ENCODE peak calls at places on chromosomes 12 and 14, in six cellular contexts. One of them, this sample, is unnamed.

GRCh38 chr12:117060927-117061300 is 38.3 kb downstream of the TESC start:
- DNase-seq in GM20000: no peak
- DNase-seq in uterus: no peak
- DNase-seq in CD4-positive, alpha-beta T cell: no peak
- DNase-seq in NB4: peak
- DNase-seq in bronchial epithelial cell: no peak
- DNase-seq in this sample: no peak

GRCh38 chr14:104573930-104574329 is 5.6 kb upstream of the C14orf180 start:
- DNase-seq in GM20000: no peak
- DNase-seq in uterus: no peak
- DNase-seq in CD4-positive, alpha-beta T cell: no peak
- DNase-seq in NB4: no peak
- DNase-seq in bronchial epithelial cell: no peak
- DNase-seq in this sample: no peak

GRCh38 chr14:66511849-66512248 is 3.9 kb downstream of the GPHN start:
- DNase-seq in GM20000: peak
- DNase-seq in uterus: no peak
- DNase-seq in CD4-positive, alpha-beta T cell: no peak
- DNase-seq in NB4: no peak
- DNase-seq in bronchial epithelial cell: no peak
- DNase-seq in this sample: no peak

GRCh38 chr14:69695664-69696527 is 71.0 kb upstream of the SRSF5 start:
- DNase-seq in GM20000: no peak
- DNase-seq in uterus: no peak
- DNase-seq in CD4-positive, alpha-beta T cell: no peak
- DNase-seq in NB4: peak
- DNase-seq in bronchial epithelial cell: peak
- DNase-seq in this sample: no peak

GRCh38 chr14:100066984-100067383 is 1.8 kb downstream of the EVL start:
- DNase-seq in GM20000: no peak
- DNase-seq in uterus: no peak
- DNase-seq in CD4-positive, alpha-beta T cell: no peak
- DNase-seq in NB4: peak
- DNase-seq in bronchial epithelial cell: no peak
- DNase-seq in this sample: no peak

GRCh38 chr12:52119398-52120254 is 40.1 kb downstream of the SMIM41 start:
- DNase-seq in GM20000: peak
- DNase-seq in uterus: no peak
- DNase-seq in CD4-positive, alpha-beta T cell: peak
- DNase-seq in NB4: peak
- DNase-seq in bronchial epithelial cell: peak
- DNase-seq in this sample: peak

GRCh38 chr14:62602712-62603111 is 442.5 kb downstream of the KCNH5 start:
- DNase-seq in GM20000: no peak
- DNase-seq in uterus: no peak
- DNase-seq in CD4-positive, alpha-beta T cell: no peak
- DNase-seq in NB4: no peak
- DNase-seq in bronchial epithelial cell: no peak
- DNase-seq in this sample: no peak

GRCh38 chr12:64672925-64673409 is 62.7 kb downstream of the RASSF3 start:
- DNase-seq in GM20000: no peak
- DNase-seq in uterus: peak
- DNase-seq in CD4-positive, alpha-beta T cell: no peak
- DNase-seq in NB4: no peak
- DNase-seq in bronchial epithelial cell: peak
- DNase-seq in this sample: no peak

GRCh38 chr14:35416108-35416750 is 11.7 kb upstream of the NFKBIA start:
- DNase-seq in GM20000: peak
- DNase-seq in uterus: no peak
- DNase-seq in CD4-positive, alpha-beta T cell: no peak
- DNase-seq in NB4: no peak
- DNase-seq in bronchial epithelial cell: no peak
- DNase-seq in this sample: no peak

GRCh38 chr12:90729741-90730140 is 225.2 kb downstream of the CCER1 start:
- DNase-seq in GM20000: no peak
- DNase-seq in uterus: no peak
- DNase-seq in CD4-positive, alpha-beta T cell: no peak
- DNase-seq in NB4: no peak
- DNase-seq in bronchial epithelial cell: peak
- DNase-seq in this sample: no peak

GRCh38 chr12:66199141-66199540 is 10.1 kb downstream of the IRAK3 start:
- DNase-seq in GM20000: no peak
- DNase-seq in uterus: no peak
- DNase-seq in CD4-positive, alpha-beta T cell: no peak
- DNase-seq in NB4: no peak
- DNase-seq in bronchial epithelial cell: no peak
- DNase-seq in this sample: no peak

GRCh38 chr14:26008290-26008689 is 589.5 kb downstream of the NOVA1 start:
- DNase-seq in GM20000: no peak
- DNase-seq in uterus: no peak
- DNase-seq in CD4-positive, alpha-beta T cell: no peak
- DNase-seq in NB4: peak
- DNase-seq in bronchial epithelial cell: peak
- DNase-seq in this sample: no peak

GRCh38 chr14:100581228-100582145 is 5.7 kb downstream of the BEGAIN start:
- DNase-seq in GM20000: no peak
- DNase-seq in uterus: no peak
- DNase-seq in CD4-positive, alpha-beta T cell: no peak
- DNase-seq in NB4: no peak
- DNase-seq in bronchial epithelial cell: no peak
- DNase-seq in this sample: no peak

GRCh38 chr12:75390899-75391538 is at the start of gene GLIPR1L2:
- DNase-seq in GM20000: peak
- DNase-seq in uterus: peak
- DNase-seq in CD4-positive, alpha-beta T cell: peak
- DNase-seq in NB4: peak
- DNase-seq in bronchial epithelial cell: peak
- DNase-seq in this sample: no peak

GRCh38 chr12:3947781-3948180 is 74.6 kb upstream of the PARP11 start:
- DNase-seq in GM20000: no peak
- DNase-seq in uterus: no peak
- DNase-seq in CD4-positive, alpha-beta T cell: no peak
- DNase-seq in NB4: no peak
- DNase-seq in bronchial epithelial cell: peak
- DNase-seq in this sample: no peak

GRCh38 chr14:22466520-22466919 is 122.5 kb downstream of the DAD1 start:
- DNase-seq in GM20000: peak
- DNase-seq in uterus: no peak
- DNase-seq in CD4-positive, alpha-beta T cell: no peak
- DNase-seq in NB4: peak
- DNase-seq in bronchial epithelial cell: peak
- DNase-seq in this sample: no peak

GRCh38 chr14:73467800-73468199 is 9.5 kb upstream of the NUMB start:
- DNase-seq in GM20000: peak
- DNase-seq in uterus: no peak
- DNase-seq in CD4-positive, alpha-beta T cell: no peak
- DNase-seq in NB4: no peak
- DNase-seq in bronchial epithelial cell: no peak
- DNase-seq in this sample: no peak

GRCh38 chr12:51150777-51151176 is 22.2 kb downstream of the TFCP2 start:
- DNase-seq in GM20000: no peak
- DNase-seq in uterus: no peak
- DNase-seq in CD4-positive, alpha-beta T cell: no peak
- DNase-seq in NB4: no peak
- DNase-seq in bronchial epithelial cell: no peak
- DNase-seq in this sample: no peak

GRCh38 chr14:33671556-33671955 is 279.3 kb downstream of the EGLN3 start:
- DNase-seq in GM20000: no peak
- DNase-seq in uterus: no peak
- DNase-seq in CD4-positive, alpha-beta T cell: no peak
- DNase-seq in NB4: no peak
- DNase-seq in bronchial epithelial cell: no peak
- DNase-seq in this sample: no peak

GRCh38 chr14:77051101-77051500 is 22.6 kb upstream of the IRF2BPL start:
- DNase-seq in GM20000: no peak
- DNase-seq in uterus: peak
- DNase-seq in CD4-positive, alpha-beta T cell: no peak
- DNase-seq in NB4: no peak
- DNase-seq in bronchial epithelial cell: no peak
- DNase-seq in this sample: no peak

GRCh38 chr12:1916396-1917171 is 1.9 kb downstream of the CACNA2D4 start:
- DNase-seq in GM20000: peak
- DNase-seq in uterus: peak
- DNase-seq in CD4-positive, alpha-beta T cell: no peak
- DNase-seq in NB4: peak
- DNase-seq in bronchial epithelial cell: no peak
- DNase-seq in this sample: no peak

GRCh38 chr12:113940357-113940756 is 25.8 kb downstream of the RBM19 start:
- DNase-seq in GM20000: no peak
- DNase-seq in uterus: no peak
- DNase-seq in CD4-positive, alpha-beta T cell: no peak
- DNase-seq in NB4: no peak
- DNase-seq in bronchial epithelial cell: no peak
- DNase-seq in this sample: no peak

GRCh38 chr14:51442513-51443175 is 202.6 kb downstream of the TMX1 start:
- DNase-seq in GM20000: no peak
- DNase-seq in uterus: peak
- DNase-seq in CD4-positive, alpha-beta T cell: no peak
- DNase-seq in NB4: no peak
- DNase-seq in bronchial epithelial cell: peak
- DNase-seq in this sample: no peak

GRCh38 chr14:49207451-49207850 is 378.7 kb downstream of the RPS29 start:
- DNase-seq in GM20000: no peak
- DNase-seq in uterus: no peak
- DNase-seq in CD4-positive, alpha-beta T cell: no peak
- DNase-seq in NB4: no peak
- DNase-seq in bronchial epithelial cell: no peak
- DNase-seq in this sample: no peak

GRCh38 chr14:71574976-71575375 is 357.3 kb upstream of the RGS6 start:
- DNase-seq in GM20000: no peak
- DNase-seq in uterus: no peak
- DNase-seq in CD4-positive, alpha-beta T cell: no peak
- DNase-seq in NB4: no peak
- DNase-seq in bronchial epithelial cell: peak
- DNase-seq in this sample: no peak

GRCh38 chr12:75642226-75642625 is 130.8 kb upstream of the KRR1 start:
- DNase-seq in GM20000: no peak
- DNase-seq in uterus: no peak
- DNase-seq in CD4-positive, alpha-beta T cell: no peak
- DNase-seq in NB4: no peak
- DNase-seq in bronchial epithelial cell: peak
- DNase-seq in this sample: no peak

GRCh38 chr12:132560421-132560830 is 50.0 kb downstream of the LRCOL1 start:
- DNase-seq in GM20000: peak
- DNase-seq in uterus: no peak
- DNase-seq in CD4-positive, alpha-beta T cell: no peak
- DNase-seq in NB4: peak
- DNase-seq in bronchial epithelial cell: no peak
- DNase-seq in this sample: no peak

GRCh38 chr12:120234643-120235368 is 30.7 kb downstream of the PXN start:
- DNase-seq in GM20000: no peak
- DNase-seq in uterus: peak
- DNase-seq in CD4-positive, alpha-beta T cell: no peak
- DNase-seq in NB4: no peak
- DNase-seq in bronchial epithelial cell: peak
- DNase-seq in this sample: no peak
- TF ChIP-seq CTCF in GM20000: no peak
- TF ChIP-seq CTCF in uterus: peak
- TF ChIP-seq CTCF in CD4-positive, alpha-beta T cell: no peak
- TF ChIP-seq CTCF in NB4: peak
- TF ChIP-seq CTCF in bronchial epithelial cell: peak
- TF ChIP-seq CTCF in this sample: peak

DNA sequence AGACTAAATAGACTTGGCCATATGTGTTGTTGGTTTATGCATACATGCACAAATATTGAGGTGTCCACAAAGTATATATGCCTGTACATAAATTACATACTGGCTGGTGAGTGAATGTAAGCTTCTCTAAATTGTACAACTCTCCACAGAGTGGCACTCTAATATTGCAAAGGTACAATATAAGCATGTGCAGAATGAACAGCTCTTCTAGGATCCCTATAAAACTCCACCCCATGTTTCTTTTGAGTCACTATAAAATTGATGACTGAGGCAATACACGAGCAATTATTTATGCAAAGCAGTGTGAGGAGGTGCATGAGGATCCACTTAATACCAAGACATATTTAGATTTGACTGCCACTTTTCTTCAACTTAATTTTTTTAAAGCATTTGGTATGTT is 172.2 kb downstream of the NAV3 start:
- DNase-seq in GM20000: no peak
- DNase-seq in uterus: no peak
- DNase-seq in CD4-positive, alpha-beta T cell: no peak
- DNase-seq in NB4: peak
- DNase-seq in bronchial epithelial cell: peak
- DNase-seq in this sample: no peak
- TF ChIP-seq CTCF in GM20000: no peak
- TF ChIP-seq CTCF in uterus: no peak
- TF ChIP-seq CTCF in CD4-positive, alpha-beta T cell: no peak
- TF ChIP-seq CTCF in NB4: no peak
- TF ChIP-seq CTCF in bronchial epithelial cell: no peak
- TF ChIP-seq CTCF in this sample: peak

GRCh38 chr12:98743362-98743953 is 98.4 kb downstream of the APAF1 start:
- DNase-seq in GM20000: peak
- DNase-seq in uterus: no peak
- DNase-seq in CD4-positive, alpha-beta T cell: no peak
- DNase-seq in NB4: peak
- DNase-seq in bronchial epithelial cell: peak
- DNase-seq in this sample: no peak
- TF ChIP-seq CTCF in GM20000: peak
- TF ChIP-seq CTCF in uterus: no peak
- TF ChIP-seq CTCF in CD4-positive, alpha-beta T cell: no peak
- TF ChIP-seq CTCF in NB4: peak
- TF ChIP-seq CTCF in bronchial epithelial cell: peak
- TF ChIP-seq CTCF in this sample: peak

GRCh38 chr12:80838024-80838658 is 99.6 kb downstream of the LIN7A start:
- DNase-seq in GM20000: no peak
- DNase-seq in uterus: no peak
- DNase-seq in CD4-positive, alpha-beta T cell: no peak
- DNase-seq in NB4: no peak
- DNase-seq in bronchial epithelial cell: peak
- DNase-seq in this sample: no peak

GRCh38 chr12:80838708-80839107 is 99.0 kb downstream of the LIN7A start:
- DNase-seq in GM20000: no peak
- DNase-seq in uterus: no peak
- DNase-seq in CD4-positive, alpha-beta T cell: no peak
- DNase-seq in NB4: no peak
- DNase-seq in bronchial epithelial cell: no peak
- DNase-seq in this sample: no peak

GRCh38 chr12:80834724-80835123 is 103.0 kb downstream of the LIN7A start:
- DNase-seq in GM20000: no peak
- DNase-seq in uterus: no peak
- DNase-seq in CD4-positive, alpha-beta T cell: no peak
- DNase-seq in NB4: no peak
- DNase-seq in bronchial epithelial cell: no peak
- DNase-seq in this sample: no peak

DNA sequence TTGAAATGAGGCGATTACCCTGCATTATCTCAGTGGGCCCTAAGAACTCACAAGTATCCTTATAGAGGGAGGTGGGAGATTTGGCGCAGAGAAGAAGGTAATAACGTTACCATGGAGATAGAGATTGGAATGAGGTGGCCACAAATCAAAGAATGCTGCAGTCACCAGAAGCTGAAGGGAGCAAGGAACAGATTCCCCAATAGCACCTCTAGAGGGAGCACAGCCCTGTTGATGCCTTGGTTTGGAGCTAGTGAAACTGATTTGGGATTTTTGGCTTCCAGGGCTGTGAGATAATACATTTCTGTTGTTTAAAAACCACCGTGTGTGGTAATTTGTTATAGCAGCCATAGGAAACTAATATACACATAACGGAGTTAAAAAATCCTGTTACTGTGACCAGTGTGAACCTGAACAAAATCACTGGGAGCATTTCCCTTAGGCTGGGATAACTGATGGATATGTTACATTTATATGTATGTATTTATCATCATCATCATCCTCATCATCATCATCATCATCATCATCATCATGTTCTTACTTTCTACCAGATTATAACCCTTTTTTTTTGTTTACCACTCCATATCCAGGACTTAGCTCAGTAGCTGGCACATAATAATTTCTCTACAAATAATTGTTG is 100.3 kb downstream of the LIN7A start:
- DNase-seq in GM20000: peak
- DNase-seq in uterus: peak
- DNase-seq in CD4-positive, alpha-beta T cell: no peak
- DNase-seq in NB4: peak
- DNase-seq in bronchial epithelial cell: peak
- DNase-seq in this sample: no peak
- TF ChIP-seq CTCF in GM20000: peak
- TF ChIP-seq CTCF in uterus: peak
- TF ChIP-seq CTCF in CD4-positive, alpha-beta T cell: no peak
- TF ChIP-seq CTCF in NB4: peak
- TF ChIP-seq CTCF in bronchial epithelial cell: peak
- TF ChIP-seq CTCF in this sample: peak